ENCODE peak calls at places on chromosomes 12 and 14, in five cellular contexts. Z is uterus; L is fibroblast of the conjunctiva; N is effector memory CD4-positive, alpha-beta T cell; K is astrocyte of the spinal cord. D is an unnamed sample.

GRCh38 chr14:68297871-68298468 is 478.4 kb downstream of the RAD51B start:
- DNase-seq in L (peak; percentile 9), Z (no peak), K (peak; percentile 54), N (no peak), D (no peak)

GRCh38 chr12:59847127-59847526 is 251.3 kb downstream of the SLC16A7 start:
- DNase-seq in K (no peak), L (no peak), N (no peak), Z (no peak), D (no peak)

GRCh38 chr14:23787436-23787835 is 151.3 kb downstream of the DHRS2 start:
- DNase-seq in Z (no peak), N (no peak), K (no peak), L (no peak), D (no peak)

GRCh38 chr12:115337693-115338543 is 653.9 kb upstream of the TBX3 start:
- DNase-seq in K (peak; percentile 92), N (no peak), Z (peak; percentile 42), L (peak; percentile 74), D (no peak)

GRCh38 chr12:48800457-48800856 is 11.6 kb upstream of the ADCY6 start:
- DNase-seq in Z (no peak), L (no peak), K (no peak), N (no peak), D (no peak)

GRCh38 chr12:52070243-52070925 is 606 bp downstream of the ATG101 start:
- DNase-seq in Z (no peak), N (no peak), K (no peak), L (no peak), D (no peak)

GRCh38 chr12:65609359-65609771 is 214.9 kb upstream of the HMGA2 start:
- DNase-seq in K (peak; percentile 91), N (no peak), Z (no peak), L (peak; percentile 66), D (no peak)

GRCh38 chr12:12877789-12878455 is 13.4 kb upstream of the GPRC5A start:
- DNase-seq in N (no peak), Z (no peak), L (no peak), K (no peak), D (no peak)

GRCh38 chr12:82437744-82438143 is 79.4 kb downstream of the METTL25 start:
- DNase-seq in Z (no peak), K (no peak), L (no peak), N (no peak), D (no peak)

GRCh38 chr12:105451211-105451610 is 120.7 kb downstream of the C12orf75 start:
- DNase-seq in K (peak; percentile 75), N (no peak), Z (peak; percentile 20), L (no peak), D (no peak)

GRCh38 chr12:124238886-124239285 is 56.0 kb upstream of the RFLNA start:
- DNase-seq in K (no peak), Z (no peak), L (no peak), N (no peak), D (no peak)

D was measured in effector CD8-positive, alpha-beta T cell.